ENCODE peak calls at places on chromosomes 13 and 19, in six cellular contexts. U is keratinocyte, Y is right atrium auricular region, M is sigmoid colon, P is psoas muscle, Q is spleen. W is an unnamed sample. For H3K4me1, the result is how much of the 10 kb centered on the place peaks cover.

GRCh38 chr13:113390874-113391497 is 27.1 kb upstream of the GRTP1 start:
- DNase-seq in Y (no peak), M (no peak), P (no peak), U (no peak), Q (no peak), W (no peak)

GRCh38 chr19:35558400-35559280 is 4.8 kb downstream of the ATP4A start:
- DNase-seq in P (no peak), M (no peak), U (no peak), Q (peak), Y (no peak), W (no peak)

GRCh38 chr13:50375792-50376191 is 360.5 kb downstream of the KCNRG start:
- DNase-seq in Q (no peak), Y (no peak), M (no peak), P (no peak), U (no peak), W (no peak)

GRCh38 chr19:40205760-40206159 is 12.4 kb downstream of the TTC9B start:
- DNase-seq in Q (no peak), Y (no peak), M (no peak), U (no peak), P (no peak), W (no peak)

GRCh38 chr13:48165063-48165462 is 67.9 kb upstream of the ITM2B start:
- DNase-seq in U (no peak), Y (no peak), M (no peak), P (no peak), Q (no peak), W (no peak)

GRCh38 chr13:33251131-33251629 is 34.4 kb downstream of the STARD13 start:
- DNase-seq in M (peak), Q (no peak), Y (no peak), P (peak), U (peak), W (no peak)

GRCh38 chr19:7923295-7924191 is 2.4 kb downstream of the CTXN1 start:
- DNase-seq in P (peak), U (no peak), Y (no peak), Q (peak), M (peak), W (no peak)

GRCh38 chr19:37896142-37896541 is 10.3 kb downstream of the WDR87 start:
- DNase-seq in Q (no peak), M (no peak), P (no peak), U (no peak), Y (no peak), W (no peak)

GRCh38 chr13:110711778-110712070 is 1.8 kb upstream of the ING1 start:
- DNase-seq in Y (no peak), P (no peak), M (no peak), U (no peak), Q (peak), W (no peak)

GRCh38 chr13:47454986-47455385 is 546.1 kb downstream of the SUCLA2 start:
- DNase-seq in M (no peak), U (no peak), Y (no peak), Q (no peak), P (no peak), W (no peak)

GRCh38 chr13:102033316-102033715 is 368.5 kb downstream of the FGF14 start:
- DNase-seq in U (no peak), M (no peak), Y (no peak), Q (no peak), P (no peak), W (no peak)

GRCh38 chr19:57888494-57889231 is at the start of gene ZNF814:
- DNase-seq in P (peak), Y (peak), M (peak), U (peak), Q (peak), W (peak)

GRCh38 chr13:43865892-43866291 is 13.6 kb downstream of the CCDC122 start:
- DNase-seq in Q (no peak), Y (no peak), U (peak), P (no peak), M (no peak), W (no peak)

GRCh38 chr19:45391871-45392665 is 12.8 kb downstream of the PPP1R13L start:
- DNase-seq in U (no peak), P (no peak), Y (no peak), Q (no peak), M (no peak), W (no peak)

GRCh38 chr19:3585301-3586123 is at the start of gene GIPC3:
- DNase-seq in M (no peak), Y (no peak), Q (no peak), U (no peak), P (no peak), W (no peak)
- H3K4me3 ChIP-seq in M (peak), Y (peak), Q (peak), U (no peak), P (peak), W (peak)

GRCh38 chr13:76035711-76036110 is 399.6 kb downstream of the LMO7 start:
- DNase-seq in Q (no peak), Y (no peak), M (no peak), P (no peak), U (no peak), W (no peak)
- TF ChIP-seq CTCF in Q (no peak), Y (no peak), M (no peak), P (no peak), U (no peak), W (no peak)

GRCh38 chr19:2199861-2200623 is 36.1 kb downstream of the PLEKHJ1 start:
- DNase-seq in Q (no peak), U (no peak), P (no peak), Y (no peak), M (no peak), W (no peak)

GRCh38 chr19:2195914-2196313 is 32.2 kb downstream of the DOT1L start:
- DNase-seq in U (no peak), P (no peak), M (no peak), Q (no peak), Y (no peak), W (no peak)

GRCh38 chr19:2197270-2197669 is 33.5 kb downstream of the DOT1L start:
- DNase-seq in P (no peak), Y (no peak), M (no peak), Q (no peak), U (no peak), W (no peak)

GRCh38 chr19:2199215-2199614 is 35.5 kb downstream of the DOT1L start:
- DNase-seq in M (no peak), U (no peak), Q (no peak), P (no peak), Y (no peak), W (no peak)

GRCh38 chr19:2198317-2198716 is 34.6 kb downstream of the DOT1L start:
- DNase-seq in Y (no peak), P (no peak), U (no peak), M (no peak), Q (no peak), W (no peak)
- H3K4me1 ChIP-seq in Y (under half), P (under half), U (under half), M (under half), Q (under half), W (under half)

DNA sequence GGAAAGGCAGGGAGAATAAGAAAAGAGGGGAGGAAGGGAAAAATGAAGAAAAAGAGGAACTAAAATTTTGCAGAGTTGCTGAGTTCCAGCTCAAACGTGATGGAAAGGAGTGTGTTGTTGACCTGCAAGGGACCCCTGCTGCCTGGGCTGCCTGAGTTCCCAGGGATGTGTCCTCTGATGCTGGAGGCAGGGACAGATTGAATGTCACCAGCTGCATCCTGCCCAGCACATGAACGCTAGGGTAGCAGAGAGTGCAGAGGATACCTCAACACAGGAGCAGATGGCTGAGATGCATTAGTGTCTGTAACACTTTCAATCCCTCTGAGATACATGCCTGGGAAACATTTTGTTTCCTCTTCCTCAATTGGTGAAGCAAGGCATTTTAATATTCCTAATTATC is 106.4 kb upstream of the UBL3 start:
- DNase-seq in M (no peak), P (no peak), Q (no peak), Y (no peak), U (no peak), W (no peak)
- H3K4me3 ChIP-seq in M (no peak), P (no peak), Q (no peak), Y (no peak), U (no peak), W (no peak)